ENCODE peak calls at places on chromosomes 16 and 17, in eight cellular contexts. One of them, this sample, is unnamed.

GRCh38 chr17:30112794-30113193 is 3.8 kb upstream of the NSRP1 start:
- DNase-seq in GM12878: no peak
- DNase-seq in transverse colon: no peak
- DNase-seq in K562: no peak
- DNase-seq in stomach: no peak
- DNase-seq in tibial nerve: no peak
- DNase-seq in SK-N-SH: no peak
- DNase-seq in A549: no peak
- DNase-seq in this sample: no peak

GRCh38 chr16:62256406-62256805 is 220.2 kb upstream of the CDH8 start:
- DNase-seq in SK-N-SH: peak; percentile 7
- DNase-seq in GM12878: no peak
- DNase-seq in A549: peak; percentile 4
- DNase-seq in transverse colon: no peak
- DNase-seq in tibial nerve: no peak
- DNase-seq in K562: no peak
- DNase-seq in stomach: no peak
- DNase-seq in this sample: no peak

GRCh38 chr17:73914536-73915274 is 270.5 kb upstream of the SDK2 start:
- DNase-seq in SK-N-SH: no peak
- DNase-seq in K562: no peak
- DNase-seq in stomach: no peak
- DNase-seq in GM12878: no peak
- DNase-seq in transverse colon: no peak
- DNase-seq in tibial nerve: no peak
- DNase-seq in A549: no peak
- DNase-seq in this sample: no peak

GRCh38 chr17:30368896-30369720 is 9.6 kb upstream of the CPD start:
- DNase-seq in transverse colon: no peak
- DNase-seq in GM12878: no peak
- DNase-seq in tibial nerve: no peak
- DNase-seq in stomach: no peak
- DNase-seq in A549: no peak
- DNase-seq in K562: no peak
- DNase-seq in SK-N-SH: no peak
- DNase-seq in this sample: no peak

GRCh38 chr17:82859431-82860403 is 19.9 kb upstream of the ZNF750 start:
- DNase-seq in tibial nerve: no peak
- DNase-seq in stomach: no peak
- DNase-seq in A549: peak; percentile 35
- DNase-seq in K562: peak; percentile 46
- DNase-seq in transverse colon: no peak
- DNase-seq in SK-N-SH: no peak
- DNase-seq in GM12878: peak; percentile 63
- DNase-seq in this sample: no peak

GRCh38 chr16:29011112-29011511 is 26.3 kb downstream of the LAT start:
- DNase-seq in A549: no peak
- DNase-seq in SK-N-SH: peak; percentile 42
- DNase-seq in K562: no peak
- DNase-seq in transverse colon: no peak
- DNase-seq in tibial nerve: no peak
- DNase-seq in GM12878: no peak
- DNase-seq in stomach: no peak
- DNase-seq in this sample: no peak

GRCh38 chr16:11156401-11156800 is 99.6 kb downstream of the SOCS1 start:
- DNase-seq in K562: no peak
- DNase-seq in A549: no peak
- DNase-seq in tibial nerve: no peak
- DNase-seq in stomach: no peak
- DNase-seq in GM12878: no peak
- DNase-seq in transverse colon: no peak
- DNase-seq in SK-N-SH: no peak
- DNase-seq in this sample: no peak

GRCh38 chr17:82864721-82865240 is 25.0 kb upstream of the ZNF750 start:
- DNase-seq in A549: no peak
- DNase-seq in K562: no peak
- DNase-seq in GM12878: no peak
- DNase-seq in tibial nerve: no peak
- DNase-seq in SK-N-SH: no peak
- DNase-seq in stomach: no peak
- DNase-seq in transverse colon: no peak
- DNase-seq in this sample: no peak

GRCh38 chr17:82317394-82318168 is at the start of gene CD7:
- DNase-seq in stomach: no peak
- DNase-seq in A549: no peak
- DNase-seq in K562: no peak
- DNase-seq in transverse colon: no peak
- DNase-seq in SK-N-SH: no peak
- DNase-seq in GM12878: no peak
- DNase-seq in tibial nerve: no peak
- DNase-seq in this sample: no peak

GRCh38 chr17:7951143-7951792 is 19.3 kb downstream of the CNTROB start:
- DNase-seq in A549: no peak
- DNase-seq in stomach: no peak
- DNase-seq in GM12878: peak; percentile 45
- DNase-seq in SK-N-SH: no peak
- DNase-seq in tibial nerve: no peak
- DNase-seq in transverse colon: no peak
- DNase-seq in K562: no peak
- DNase-seq in this sample: no peak

GRCh38 chr17:28928061-28928460 is 23.3 kb downstream of the PHF12 start:
- DNase-seq in tibial nerve: no peak
- DNase-seq in stomach: no peak
- DNase-seq in A549: no peak
- DNase-seq in SK-N-SH: no peak
- DNase-seq in GM12878: no peak
- DNase-seq in transverse colon: no peak
- DNase-seq in K562: no peak
- DNase-seq in this sample: no peak

GRCh38 chr17:72725432-72726068 is 366.9 kb downstream of the SLC39A11 start:
- DNase-seq in transverse colon: peak; percentile 69
- DNase-seq in SK-N-SH: peak; percentile 78
- DNase-seq in tibial nerve: no peak
- DNase-seq in GM12878: no peak
- DNase-seq in stomach: peak; percentile 69
- DNase-seq in K562: peak; percentile 73
- DNase-seq in A549: peak; percentile 83
- DNase-seq in this sample: peak; percentile 55

GRCh38 chr16:64397945-64398508 is 723.8 kb downstream of the CDH11 start:
- DNase-seq in GM12878: no peak
- DNase-seq in SK-N-SH: no peak
- DNase-seq in tibial nerve: no peak
- DNase-seq in stomach: no peak
- DNase-seq in transverse colon: no peak
- DNase-seq in K562: no peak
- DNase-seq in A549: no peak
- DNase-seq in this sample: no peak

GRCh38 chr17:61314368-61315078 is 85.1 kb upstream of the TBX2 start:
- DNase-seq in tibial nerve: peak; percentile 22
- DNase-seq in SK-N-SH: peak; percentile 69
- DNase-seq in GM12878: no peak
- DNase-seq in stomach: peak; percentile 58
- DNase-seq in A549: no peak
- DNase-seq in transverse colon: no peak
- DNase-seq in K562: no peak
- DNase-seq in this sample: peak; percentile 61

GRCh38 chr17:28553000-28553505 is 629 bp upstream of the UNC119 start:
- DNase-seq in transverse colon: no peak
- DNase-seq in stomach: no peak
- DNase-seq in A549: no peak
- DNase-seq in GM12878: no peak
- DNase-seq in SK-N-SH: no peak
- DNase-seq in K562: no peak
- DNase-seq in tibial nerve: no peak
- DNase-seq in this sample: no peak

GRCh38 chr17:7133424-7133823 is 18.8 kb upstream of the ASGR2 start:
- DNase-seq in stomach: no peak
- DNase-seq in SK-N-SH: peak; percentile 58
- DNase-seq in GM12878: peak; percentile 36
- DNase-seq in A549: peak; percentile 38
- DNase-seq in K562: peak; percentile 26
- DNase-seq in transverse colon: peak; percentile 32
- DNase-seq in tibial nerve: no peak
- DNase-seq in this sample: no peak

DNA sequence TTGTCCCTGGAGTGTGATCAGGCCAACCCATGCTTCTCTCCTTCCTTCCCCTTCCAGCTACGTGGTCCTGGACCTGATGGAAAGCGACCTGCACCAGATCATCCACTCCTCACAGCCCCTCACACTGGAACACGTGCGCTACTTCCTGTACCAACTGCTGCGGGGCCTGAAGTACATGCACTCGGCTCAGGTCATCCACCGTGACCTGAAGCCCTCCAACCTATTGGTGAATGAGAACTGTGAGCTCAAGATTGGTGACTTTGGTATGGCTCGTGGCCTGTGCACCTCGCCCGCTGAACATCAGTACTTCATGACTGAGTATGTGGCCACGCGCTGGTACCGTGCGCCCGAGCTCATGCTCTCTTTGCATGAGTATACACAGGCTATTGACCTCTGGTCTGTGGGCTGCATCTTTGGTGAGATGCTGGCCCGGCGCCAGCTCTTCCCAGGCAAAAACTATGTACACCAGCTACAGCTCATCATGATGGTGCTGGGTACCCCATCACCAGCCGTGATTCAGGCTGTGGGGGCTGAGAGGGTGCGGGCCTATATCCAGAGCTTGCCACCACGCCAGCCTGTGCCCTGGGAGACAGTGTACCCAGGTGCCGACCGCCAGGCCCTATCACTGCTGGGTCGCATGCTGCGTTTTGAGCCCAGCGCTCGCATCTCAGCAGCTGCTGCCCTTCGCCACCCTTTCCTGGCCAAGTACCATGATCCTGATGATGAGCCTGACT is 2.4 kb downstream of the MAPK7 start:
- DNase-seq in transverse colon: no peak
- DNase-seq in K562: no peak
- DNase-seq in GM12878: no peak
- DNase-seq in SK-N-SH: no peak
- DNase-seq in tibial nerve: no peak
- DNase-seq in stomach: no peak
- DNase-seq in A549: no peak
- DNase-seq in this sample: peak; percentile 53
- TF ChIP-seq EP300 in transverse colon: no peak
- TF ChIP-seq EP300 in K562: no peak
- TF ChIP-seq EP300 in GM12878: no peak
- TF ChIP-seq EP300 in SK-N-SH: no peak
- TF ChIP-seq EP300 in tibial nerve: no peak
- TF ChIP-seq EP300 in stomach: no peak
- TF ChIP-seq EP300 in A549: no peak
- TF ChIP-seq EP300 in this sample: no peak

GRCh38 chr17:19336938-19337711 is 25.4 kb downstream of the B9D1 start:
- DNase-seq in tibial nerve: no peak
- DNase-seq in A549: peak; percentile 39
- DNase-seq in SK-N-SH: no peak
- DNase-seq in stomach: peak; percentile 61
- DNase-seq in GM12878: no peak
- DNase-seq in K562: no peak
- DNase-seq in transverse colon: peak; percentile 56
- DNase-seq in this sample: no peak
- TF ChIP-seq CTCF in tibial nerve: peak; percentile 67
- TF ChIP-seq CTCF in A549: no peak
- TF ChIP-seq CTCF in SK-N-SH: no peak
- TF ChIP-seq CTCF in stomach: no peak
- TF ChIP-seq CTCF in GM12878: no peak
- TF ChIP-seq CTCF in K562: peak; percentile 20
- TF ChIP-seq CTCF in transverse colon: no peak
- TF ChIP-seq CTCF in this sample: peak; percentile 59

DNA sequence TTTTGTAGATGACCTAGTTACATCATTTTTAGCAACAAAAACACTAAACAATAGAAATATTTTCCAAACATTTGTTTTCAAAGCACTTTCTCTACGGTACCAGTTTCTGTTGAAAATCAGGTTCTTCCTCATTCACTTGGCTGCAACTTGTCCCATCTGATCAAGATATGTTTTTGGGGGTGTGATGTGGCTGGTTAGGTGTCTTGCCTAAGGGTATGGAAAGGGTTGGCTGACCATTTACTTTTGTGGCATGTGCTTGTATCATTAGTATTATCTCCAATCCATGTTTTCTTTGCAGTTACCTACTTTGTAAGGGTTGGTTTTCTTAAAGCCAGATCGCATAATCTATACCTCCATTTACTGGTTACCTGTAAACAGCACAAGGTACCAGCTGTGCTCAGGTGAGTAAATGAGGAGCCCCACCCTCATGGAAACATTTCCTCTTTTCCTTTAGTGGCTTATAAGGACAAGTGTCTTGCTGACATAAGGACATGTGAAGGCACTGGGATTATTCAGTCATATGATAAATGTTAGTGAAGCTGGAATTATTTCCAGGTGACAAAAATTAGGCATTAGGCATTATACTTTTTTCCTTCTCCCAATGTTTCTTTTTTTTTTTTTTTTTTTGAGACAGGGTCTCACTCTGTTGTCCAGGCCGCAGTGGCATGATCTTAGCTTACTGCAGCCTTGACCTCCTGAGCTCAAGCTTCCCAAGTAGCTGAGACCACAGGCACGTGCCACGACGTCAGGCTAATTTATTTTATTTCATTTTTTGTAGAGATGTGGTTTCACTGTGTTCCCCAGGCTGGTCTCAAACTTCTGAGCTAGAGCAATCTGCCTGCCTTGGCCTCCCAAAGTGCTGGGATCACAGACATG is 162.0 kb downstream of the CCDC182 start:
- DNase-seq in transverse colon: no peak
- DNase-seq in SK-N-SH: no peak
- DNase-seq in GM12878: no peak
- DNase-seq in A549: no peak
- DNase-seq in K562: no peak
- DNase-seq in tibial nerve: no peak
- DNase-seq in stomach: no peak
- DNase-seq in this sample: no peak
- TF ChIP-seq EP300 in transverse colon: no peak
- TF ChIP-seq EP300 in SK-N-SH: no peak
- TF ChIP-seq EP300 in GM12878: no peak
- TF ChIP-seq EP300 in A549: no peak
- TF ChIP-seq EP300 in K562: no peak
- TF ChIP-seq EP300 in tibial nerve: no peak
- TF ChIP-seq EP300 in stomach: no peak
- TF ChIP-seq EP300 in this sample: no peak

GRCh38 chr17:63116967-63117366 is 150.9 kb downstream of the TANC2 start:
- DNase-seq in transverse colon: no peak
- DNase-seq in GM12878: no peak
- DNase-seq in SK-N-SH: peak; percentile 83
- DNase-seq in stomach: no peak
- DNase-seq in K562: peak; percentile 8
- DNase-seq in tibial nerve: no peak
- DNase-seq in A549: peak; percentile 17
- DNase-seq in this sample: no peak

GRCh38 chr17:63116228-63116627 is 150.2 kb downstream of the TANC2 start:
- DNase-seq in transverse colon: no peak
- DNase-seq in A549: peak; percentile 40
- DNase-seq in tibial nerve: no peak
- DNase-seq in K562: no peak
- DNase-seq in stomach: no peak
- DNase-seq in GM12878: no peak
- DNase-seq in SK-N-SH: peak; percentile 56
- DNase-seq in this sample: no peak

GRCh38 chr17:63120406-63120805 is 154.4 kb downstream of the TANC2 start:
- DNase-seq in A549: no peak
- DNase-seq in GM12878: no peak
- DNase-seq in tibial nerve: no peak
- DNase-seq in SK-N-SH: no peak
- DNase-seq in stomach: no peak
- DNase-seq in K562: no peak
- DNase-seq in transverse colon: no peak
- DNase-seq in this sample: no peak

GRCh38 chr17:63113167-63113566 is 147.1 kb downstream of the TANC2 start:
- DNase-seq in GM12878: no peak
- DNase-seq in transverse colon: no peak
- DNase-seq in K562: peak; percentile 11
- DNase-seq in tibial nerve: no peak
- DNase-seq in SK-N-SH: no peak
- DNase-seq in A549: peak; percentile 22
- DNase-seq in stomach: no peak
- DNase-seq in this sample: no peak

GRCh38 chr17:63117431-63117830 is 151.4 kb downstream of the TANC2 start:
- DNase-seq in K562: no peak
- DNase-seq in SK-N-SH: peak; percentile 51
- DNase-seq in transverse colon: no peak
- DNase-seq in GM12878: no peak
- DNase-seq in stomach: no peak
- DNase-seq in A549: no peak
- DNase-seq in tibial nerve: no peak
- DNase-seq in this sample: no peak
- TF ChIP-seq CTCF in K562: no peak
- TF ChIP-seq CTCF in SK-N-SH: no peak
- TF ChIP-seq CTCF in transverse colon: no peak
- TF ChIP-seq CTCF in GM12878: no peak
- TF ChIP-seq CTCF in stomach: no peak
- TF ChIP-seq CTCF in A549: no peak
- TF ChIP-seq CTCF in tibial nerve: no peak
- TF ChIP-seq CTCF in this sample: no peak